ENCODE peak calls at places on chromosomes 16 and 17, in four cellular contexts. One of them, this sample, is unnamed.

GRCh38 chr16:52069866-52070265 is 477.1 kb downstream of the TOX3 start:
- DNase-seq in cardiac fibroblast: peak
- DNase-seq in ovary: no peak
- DNase-seq in prostate gland: no peak
- DNase-seq in this sample: no peak

GRCh38 chr16:83797013-83797412 is 10.8 kb upstream of the HSBP1 start:
- DNase-seq in cardiac fibroblast: no peak
- DNase-seq in ovary: no peak
- DNase-seq in prostate gland: no peak
- DNase-seq in this sample: no peak

GRCh38 chr17:79874329-79874981 is 35.2 kb upstream of the CBX4 start:
- DNase-seq in cardiac fibroblast: peak
- DNase-seq in ovary: no peak
- DNase-seq in prostate gland: no peak
- DNase-seq in this sample: no peak

GRCh38 chr17:8004899-8005298 is 2.5 kb downstream of the GUCY2D start:
- DNase-seq in cardiac fibroblast: peak
- DNase-seq in ovary: no peak
- DNase-seq in prostate gland: no peak
- DNase-seq in this sample: no peak

GRCh38 chr16:78515421-78515820 is 416.0 kb downstream of the WWOX start:
- DNase-seq in cardiac fibroblast: no peak
- DNase-seq in ovary: no peak
- DNase-seq in prostate gland: no peak
- DNase-seq in this sample: no peak

GRCh38 chr17:17508641-17509591 is 12.7 kb upstream of the RASD1 start:
- DNase-seq in cardiac fibroblast: no peak
- DNase-seq in ovary: no peak
- DNase-seq in prostate gland: no peak
- DNase-seq in this sample: no peak

GRCh38 chr16:3467920-3468319 is 24.4 kb downstream of the NAA60 start:
- DNase-seq in cardiac fibroblast: no peak
- DNase-seq in ovary: no peak
- DNase-seq in prostate gland: no peak
- DNase-seq in this sample: no peak

GRCh38 chr17:31002047-31002446 is 31.2 kb downstream of the RNF135 start:
- DNase-seq in cardiac fibroblast: no peak
- DNase-seq in ovary: no peak
- DNase-seq in prostate gland: no peak
- DNase-seq in this sample: no peak

GRCh38 chr17:20852541-20853370 is 190.1 kb downstream of the USP22 start:
- DNase-seq in cardiac fibroblast: peak
- DNase-seq in ovary: peak
- DNase-seq in prostate gland: peak
- DNase-seq in this sample: no peak

GRCh38 chr17:863880-864279 is 81.7 kb downstream of the MRM3 start:
- DNase-seq in cardiac fibroblast: no peak
- DNase-seq in ovary: no peak
- DNase-seq in prostate gland: no peak
- DNase-seq in this sample: no peak

GRCh38 chr17:79776378-79777165 is 1.4 kb upstream of the CBX2 start:
- DNase-seq in cardiac fibroblast: no peak
- DNase-seq in ovary: no peak
- DNase-seq in prostate gland: no peak
- DNase-seq in this sample: no peak

GRCh38 chr16:38941-39892 is 14.2 kb downstream of the POLR3K start:
- DNase-seq in cardiac fibroblast: no peak
- DNase-seq in ovary: no peak
- DNase-seq in prostate gland: no peak
- DNase-seq in this sample: peak

GRCh38 chr16:27383511-27384243 is 18.3 kb upstream of the IL21R start:
- DNase-seq in cardiac fibroblast: no peak
- DNase-seq in ovary: no peak
- DNase-seq in prostate gland: no peak
- DNase-seq in this sample: no peak

GRCh38 chr17:55390364-55390977 is 31.2 kb downstream of the MMD start:
- DNase-seq in cardiac fibroblast: no peak
- DNase-seq in ovary: no peak
- DNase-seq in prostate gland: no peak
- DNase-seq in this sample: no peak

GRCh38 chr17:34852614-34853013 is 108.6 kb downstream of the CCT6B start:
- DNase-seq in cardiac fibroblast: no peak
- DNase-seq in ovary: no peak
- DNase-seq in prostate gland: no peak
- DNase-seq in this sample: no peak

GRCh38 chr16:4314532-4315184 is 1.2 kb upstream of the GLIS2 start:
- DNase-seq in cardiac fibroblast: peak
- DNase-seq in ovary: no peak
- DNase-seq in prostate gland: no peak
- DNase-seq in this sample: no peak

GRCh38 chr17:5986644-5987043 is 83.5 kb upstream of the WSCD1 start:
- DNase-seq in cardiac fibroblast: no peak
- DNase-seq in ovary: no peak
- DNase-seq in prostate gland: no peak
- DNase-seq in this sample: no peak

GRCh38 chr16:52929478-52929877 is 123.2 kb downstream of the CHD9NB start:
- DNase-seq in cardiac fibroblast: no peak
- DNase-seq in ovary: no peak
- DNase-seq in prostate gland: no peak
- DNase-seq in this sample: no peak

GRCh38 chr17:63841350-63842172 is 924 bp downstream of the SMARCD2 start:
- DNase-seq in cardiac fibroblast: peak
- DNase-seq in ovary: peak
- DNase-seq in prostate gland: peak
- DNase-seq in this sample: peak
- TF ChIP-seq CTCF in cardiac fibroblast: no peak
- TF ChIP-seq CTCF in ovary: no peak
- TF ChIP-seq CTCF in prostate gland: no peak
- TF ChIP-seq CTCF in this sample: no peak

DNA sequence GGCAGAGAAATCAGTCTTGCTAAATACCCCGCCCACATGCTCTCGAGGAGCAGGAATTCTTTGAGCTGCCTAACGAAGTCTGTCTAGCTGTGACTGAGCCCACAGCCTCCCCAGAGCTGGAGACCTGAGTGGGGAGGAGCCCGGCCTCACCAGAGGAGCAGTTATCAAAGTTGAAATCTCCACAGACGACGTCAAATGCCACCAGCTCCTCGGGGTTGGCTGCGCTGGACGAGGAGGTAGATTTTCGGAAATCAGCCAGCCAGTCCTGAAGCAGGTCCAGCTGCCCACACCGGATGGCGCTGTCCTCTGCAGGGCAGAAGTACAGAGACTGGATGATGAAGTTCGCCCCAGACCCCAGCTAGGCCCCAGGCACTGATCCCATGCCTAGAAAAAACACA is 53.8 kb downstream of the PRMT7 start:
- DNase-seq in cardiac fibroblast: peak
- DNase-seq in ovary: no peak
- DNase-seq in prostate gland: no peak
- DNase-seq in this sample: no peak
- TF ChIP-seq CTCF in cardiac fibroblast: peak
- TF ChIP-seq CTCF in ovary: no peak
- TF ChIP-seq CTCF in prostate gland: no peak
- TF ChIP-seq CTCF in this sample: no peak

GRCh38 chr16:86071611-86072240 is 172.8 kb downstream of the IRF8 start:
- DNase-seq in cardiac fibroblast: no peak
- DNase-seq in ovary: no peak
- DNase-seq in prostate gland: no peak
- DNase-seq in this sample: no peak

GRCh38 chr16:86070971-86071370 is 172.0 kb downstream of the IRF8 start:
- DNase-seq in cardiac fibroblast: no peak
- DNase-seq in ovary: no peak
- DNase-seq in prostate gland: no peak
- DNase-seq in this sample: no peak

GRCh38 chr16:86073103-86073625 is 174.2 kb downstream of the IRF8 start:
- DNase-seq in cardiac fibroblast: no peak
- DNase-seq in ovary: no peak
- DNase-seq in prostate gland: no peak
- DNase-seq in this sample: no peak

GRCh38 chr16:86073763-86074493 is 175.0 kb downstream of the IRF8 start:
- DNase-seq in cardiac fibroblast: no peak
- DNase-seq in ovary: no peak
- DNase-seq in prostate gland: no peak
- DNase-seq in this sample: no peak

GRCh38 chr16:86072328-86073102 is 173.6 kb downstream of the IRF8 start:
- DNase-seq in cardiac fibroblast: peak
- DNase-seq in ovary: peak
- DNase-seq in prostate gland: peak
- DNase-seq in this sample: no peak
- TF ChIP-seq CTCF in cardiac fibroblast: peak
- TF ChIP-seq CTCF in ovary: no peak
- TF ChIP-seq CTCF in prostate gland: peak
- TF ChIP-seq CTCF in this sample: no peak

DNA sequence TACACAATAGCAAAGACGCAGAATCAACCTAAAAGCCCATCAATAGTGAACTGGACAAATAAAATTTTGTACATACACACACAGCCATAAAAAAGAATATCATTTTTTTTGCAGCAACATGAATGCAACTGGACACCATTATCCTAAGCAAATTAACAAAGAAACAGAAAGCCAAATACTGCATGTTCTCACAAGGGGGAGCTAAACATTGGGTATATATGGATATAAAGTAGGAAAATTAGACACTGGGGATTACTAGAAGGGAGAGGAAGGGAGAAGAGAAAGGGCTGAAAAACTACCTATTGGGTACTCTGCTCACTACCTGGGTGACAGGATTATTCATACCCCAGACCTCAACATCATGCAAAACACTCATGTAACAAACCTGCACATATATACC is 28.2 kb downstream of the ADAMTS18 start:
- DNase-seq in cardiac fibroblast: no peak
- DNase-seq in ovary: no peak
- DNase-seq in prostate gland: no peak
- DNase-seq in this sample: no peak
- TF ChIP-seq CTCF in cardiac fibroblast: peak
- TF ChIP-seq CTCF in ovary: no peak
- TF ChIP-seq CTCF in prostate gland: no peak
- TF ChIP-seq CTCF in this sample: no peak

This sample was measured in activated B cell treated with CpG ODN at 0.5 μM for 24 hours.